ENCODE peak calls at places on chromosomes 3 and 15, in five cellular contexts. A, R, I, K and M are unnamed samples. For H3K9me3, the result is how much of the 10 kb centered on the place peaks cover.

GRCh38 chr3:30188713-30189112 is 417.7 kb upstream of the TGFBR2 start:
- DNase-seq in K (no peak), A (no peak), I (peak), R (no peak), M (no peak)

GRCh38 chr3:126083511-126083912 is 412 bp downstream of the SLC41A3 start:
- DNase-seq in I (peak), A (no peak), R (peak), K (peak), M (peak)

GRCh38 chr3:194985031-194985578 is 285.9 kb downstream of the XXYLT1 start:
- DNase-seq in R (no peak), I (peak), K (peak), A (no peak), M (peak)

GRCh38 chr15:68347392-68347791 is 69.8 kb downstream of the FEM1B start:
- DNase-seq in R (no peak), K (no peak), I (peak), A (peak), M (no peak)

GRCh38 chr3:126998728-126999127 is 15.8 kb downstream of the PLXNA1 start:
- DNase-seq in K (no peak), I (no peak), R (no peak), A (no peak), M (no peak)

GRCh38 chr15:91304794-91305193 is 204.7 kb downstream of the SV2B start:
- DNase-seq in R (no peak), A (no peak), K (no peak), I (no peak), M (no peak)

GRCh38 chr15:81411969-81412633 is 38.1 kb upstream of the TMC3 start:
- DNase-seq in A (no peak), I (no peak), R (no peak), K (no peak), M (no peak)

GRCh38 chr3:122745365-122746021 is 48.1 kb downstream of the HSPBAP1 start:
- DNase-seq in K (no peak), R (no peak), I (peak), A (no peak), M (no peak)

GRCh38 chr15:31376511-31376910 is 49.9 kb downstream of the KLF13 start:
- DNase-seq in I (no peak), R (no peak), K (no peak), A (no peak), M (no peak)

GRCh38 chr3:186669378-186670084 is 3.7 kb downstream of the HRG start:
- DNase-seq in I (no peak), K (no peak), R (no peak), A (no peak), M (no peak)

GRCh38 chr15:63586790-63587189 is 10.4 kb upstream of the FBXL22 start:
- DNase-seq in I (no peak), R (no peak), K (no peak), A (no peak), M (no peak)

GRCh38 chr3:188111002-188111584 is 42.9 kb upstream of the LPP start:
- DNase-seq in I (no peak), R (no peak), A (no peak), K (no peak), M (no peak)

GRCh38 chr3:168168743-168169142 is 73.0 kb upstream of the GOLIM4 start:
- DNase-seq in K (no peak), I (no peak), R (no peak), A (no peak), M (no peak)

GRCh38 chr3:168162172-168162571 is 66.4 kb upstream of the GOLIM4 start:
- DNase-seq in K (no peak), A (no peak), I (peak), R (no peak), M (no peak)

GRCh38 chr3:168161696-168162095 is 66.0 kb upstream of the GOLIM4 start:
- DNase-seq in A (no peak), I (no peak), K (no peak), R (no peak), M (no peak)

DNA sequence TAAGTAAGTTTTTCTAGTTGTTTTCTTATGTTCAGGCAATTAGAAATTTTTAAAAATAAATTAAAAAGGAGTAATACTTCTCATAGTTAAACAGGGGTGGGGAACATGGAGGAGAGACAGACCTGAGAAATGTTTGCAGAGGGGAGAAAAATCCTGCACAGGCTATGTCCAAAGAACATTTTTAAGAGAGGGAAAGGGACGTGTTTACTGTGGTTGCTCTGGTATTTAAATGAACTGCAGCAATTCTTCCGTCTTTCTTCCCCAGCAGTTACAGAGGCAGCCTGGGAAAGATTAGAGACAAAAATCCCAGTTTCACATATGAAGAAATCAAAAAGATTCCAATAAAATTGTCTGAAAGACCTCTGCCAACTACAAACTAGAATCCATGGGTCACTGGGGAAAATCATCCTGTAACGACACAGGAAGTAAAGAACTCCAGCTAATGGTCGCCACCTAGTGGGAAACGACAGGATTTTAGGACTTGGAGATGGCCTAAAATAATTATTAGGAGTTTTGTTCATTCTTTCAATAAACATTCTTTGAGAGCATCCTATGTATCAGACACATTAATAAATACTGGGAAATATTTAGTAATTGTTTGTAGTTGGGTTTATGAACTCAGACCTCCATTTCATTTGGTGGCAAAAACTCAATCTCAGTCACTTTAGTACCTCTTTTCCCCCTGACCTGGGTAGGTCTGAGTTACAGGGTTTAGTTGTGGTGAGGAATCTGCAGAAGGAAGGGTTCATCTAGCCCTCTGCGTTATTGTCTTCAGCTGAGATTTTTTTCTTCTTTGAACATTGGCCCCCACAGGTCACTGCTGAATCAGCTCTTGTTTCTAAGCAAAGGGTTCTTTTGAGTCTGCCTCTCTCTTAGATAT is 69.9 kb upstream of the GOLIM4 start:
- DNase-seq in I (peak), K (no peak), R (no peak), A (peak), M (no peak)
- H3K4me3 ChIP-seq in I (no peak), K (no peak), R (no peak), A (no peak), M (no peak)

GRCh38 chr15:25186411-25186810 is 231.6 kb downstream of the SNRPN start:
- DNase-seq in K (peak), R (peak), I (no peak), A (no peak), M (peak)

GRCh38 chr15:25188051-25188450 is 233.3 kb downstream of the SNRPN start:
- DNase-seq in R (no peak), A (no peak), I (no peak), K (no peak), M (no peak)

GRCh38 chr15:25188551-25189101 is 233.8 kb downstream of the SNRPN start:
- DNase-seq in R (no peak), A (no peak), I (no peak), K (no peak), M (no peak)

GRCh38 chr15:25185791-25186190 is 231.0 kb downstream of the SNRPN start:
- DNase-seq in I (no peak), R (peak), A (no peak), K (peak), M (peak)

GRCh38 chr15:25186906-25187645 is 232.3 kb downstream of the SNRPN start:
- DNase-seq in A (no peak), K (no peak), R (peak), I (no peak), M (no peak)
- H3K9me3 ChIP-seq in A (under half), K (under half), R (under half), I (half or more), M (under half)

DNA sequence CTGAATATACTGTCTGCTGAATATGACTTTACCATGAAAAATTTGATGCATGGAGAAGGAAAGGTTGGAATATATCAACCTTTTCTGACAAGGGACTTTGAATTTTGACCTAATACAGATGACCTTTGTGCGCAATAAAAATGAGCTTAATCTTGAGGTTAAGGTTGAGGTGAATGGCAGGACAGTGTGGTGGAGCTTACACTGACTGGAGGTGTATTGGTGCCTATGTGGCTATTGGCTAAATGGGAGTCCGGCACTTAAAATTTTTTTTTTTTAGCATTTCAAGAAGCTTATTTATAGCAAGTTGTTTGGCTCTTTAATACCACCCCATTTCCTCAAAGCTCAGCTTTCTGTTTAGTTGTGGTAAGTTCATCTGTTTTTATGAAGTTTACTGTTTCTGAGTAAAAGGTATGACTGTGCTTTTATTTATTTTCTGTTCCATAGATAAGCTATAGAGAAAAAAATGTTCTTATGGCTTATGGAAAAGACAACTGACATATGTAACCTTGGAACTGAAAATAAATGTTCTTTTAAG is 15.2 kb downstream of the CDIN1 start:
- DNase-seq in I (no peak), K (no peak), A (no peak), R (no peak), M (no peak)
- H3K27ac ChIP-seq in I (no peak), K (no peak), A (no peak), R (no peak), M (no peak)

GRCh38 chr3:39186692-39187151 is 5.7 kb downstream of the XIRP1 start:
- DNase-seq in A (no peak), R (no peak), K (no peak), I (no peak), M (no peak)
- H3K4me3 ChIP-seq in A (no peak), R (no peak), K (no peak), I (no peak), M (no peak)

GRCh38 chr15:48471073-48471472 is 139.8 kb downstream of the DUT start:
- DNase-seq in R (no peak), A (no peak), I (no peak), K (no peak), M (no peak)

GRCh38 chr15:48467801-48468200 is 136.6 kb downstream of the DUT start:
- DNase-seq in A (no peak), R (no peak), I (no peak), K (no peak), M (no peak)

GRCh38 chr15:48469681-48470080 is 138.5 kb downstream of the DUT start:
- DNase-seq in R (no peak), K (no peak), I (no peak), A (no peak), M (no peak)

GRCh38 chr15:48470096-48470495 is 138.9 kb downstream of the DUT start:
- DNase-seq in R (no peak), I (no peak), A (no peak), K (no peak), M (no peak)

GRCh38 chr15:48469271-48469670 is 138.0 kb downstream of the DUT start:
- DNase-seq in A (peak), I (no peak), K (no peak), R (no peak), M (no peak)
- H3K9me3 ChIP-seq in A (under half), I (under half), K (under half), R (under half), M (under half)

DNA sequence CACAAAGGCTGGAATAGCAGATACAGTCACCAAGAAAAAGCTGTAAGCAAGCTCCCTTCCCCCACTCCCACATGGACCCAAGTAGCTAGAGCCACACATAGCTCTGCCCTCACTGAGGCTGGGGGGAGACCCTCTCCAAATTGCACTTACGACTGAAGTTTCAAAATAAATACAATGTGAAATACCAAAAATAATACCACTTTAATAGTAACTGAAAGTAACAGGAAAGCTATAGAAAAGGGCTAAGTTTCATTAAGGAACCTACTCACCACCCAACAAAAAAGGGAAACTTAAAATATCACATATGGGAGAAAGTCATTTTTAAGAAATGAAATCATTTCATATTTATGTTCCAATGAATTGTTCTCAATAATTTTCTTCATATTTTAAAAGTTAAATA is 130.5 kb upstream of the UBE2E2 start:
- DNase-seq in R (no peak), A (no peak), I (no peak), K (no peak), M (no peak)
- H3K27ac ChIP-seq in R (no peak), A (no peak), I (no peak), K (no peak), M (no peak)

DNA sequence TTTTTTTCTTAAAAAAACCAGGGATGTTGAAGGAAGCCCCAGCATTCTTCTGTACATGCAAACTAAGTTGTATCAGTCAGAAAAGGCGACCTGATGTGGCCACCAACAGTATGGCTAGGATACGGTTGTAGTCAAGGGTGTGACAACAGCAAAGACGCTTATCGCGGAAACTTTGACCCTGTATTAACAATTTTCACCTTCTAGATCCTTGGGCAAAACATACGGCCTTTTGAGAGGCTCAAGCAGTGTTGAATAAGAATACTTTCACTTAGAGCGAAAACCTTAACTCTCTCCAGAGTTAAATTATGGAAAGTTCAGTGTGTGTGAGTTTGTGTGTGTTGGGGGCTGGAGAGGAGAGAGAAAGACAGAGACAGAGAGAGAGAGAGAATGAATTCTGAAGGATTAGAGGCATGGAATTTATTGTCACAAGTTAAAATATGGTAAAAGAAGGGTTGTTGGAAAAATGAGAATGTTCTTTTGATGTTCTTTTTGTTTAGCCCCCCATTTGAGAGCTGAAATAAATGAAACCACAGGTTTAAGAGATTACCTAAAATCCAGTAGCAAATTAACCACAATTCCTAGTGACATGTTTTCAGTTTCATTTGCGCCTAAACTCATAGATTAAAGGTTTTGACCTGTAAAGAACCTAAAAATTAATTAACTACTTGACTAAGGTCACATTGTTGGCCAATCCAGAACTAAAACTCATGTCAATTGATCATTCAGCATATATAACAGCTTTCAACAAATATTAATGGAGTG is 9.2 kb downstream of the ALCAM start:
- DNase-seq in K (no peak), A (no peak), R (no peak), I (no peak), M (no peak)
- H3K4me3 ChIP-seq in K (no peak), A (no peak), R (no peak), I (no peak), M (no peak)

DNA sequence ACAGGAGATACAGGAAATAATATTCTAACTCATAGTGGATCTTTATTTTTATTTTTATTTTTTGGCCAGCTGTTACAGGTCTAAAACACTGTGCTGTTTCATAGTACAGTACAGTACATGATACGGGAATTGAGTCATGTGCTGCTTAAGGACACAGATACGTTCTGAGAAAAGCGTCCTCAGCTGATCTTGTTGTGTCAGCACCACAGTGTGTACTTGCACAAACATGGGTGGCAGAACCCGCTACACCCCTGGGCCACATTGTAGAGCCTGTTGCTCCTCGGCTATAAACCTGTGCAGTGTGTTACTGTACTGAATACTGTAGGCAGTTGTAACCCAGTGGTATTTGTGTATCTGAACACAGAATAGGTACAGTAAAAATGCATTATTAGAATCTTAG is 183.4 kb downstream of the OR4M2 start:
- DNase-seq in I (no peak), A (no peak), R (no peak), K (no peak), M (no peak)
- H3K9me3 ChIP-seq in I (under half), A (under half), R (under half), K (under half), M (under half)

DNA sequence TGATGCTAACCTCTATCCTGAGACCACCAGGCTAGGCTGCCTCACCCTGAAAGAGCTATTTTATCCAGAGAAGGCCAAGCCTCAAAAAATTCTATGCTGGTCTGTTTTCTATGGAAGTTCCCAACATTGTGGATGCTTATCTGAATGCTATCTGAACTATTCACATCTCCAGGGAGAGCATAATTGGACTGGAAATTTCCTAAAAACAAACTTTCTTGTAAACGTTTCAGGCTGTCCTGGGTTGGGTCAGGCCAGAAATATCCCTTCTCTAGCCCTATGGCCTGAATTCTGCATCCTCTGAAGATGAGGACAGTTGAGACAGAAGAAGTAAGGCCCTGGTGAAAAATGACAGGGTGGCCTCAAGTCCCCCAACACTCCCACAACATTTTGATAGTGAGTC is 706.4 kb upstream of the NR2F2 start:
- DNase-seq in I (no peak), K (no peak), R (no peak), A (no peak), M (no peak)
- H3K27ac ChIP-seq in I (no peak), K (no peak), R (no peak), A (no peak), M (no peak)